ENCODE peak calls at places on chromosomes 3 and 15, in six cellular contexts. One of them, this sample, is unnamed.

GRCh38 chr15:51387699-51388041 is 46.2 kb downstream of the GLDN start:
- DNase-seq in fibroblast of lung: no peak
- DNase-seq in PC-9: no peak
- DNase-seq in NB4: no peak
- DNase-seq in left ventricle myocardium inferior: no peak
- DNase-seq in heart right ventricle: no peak
- DNase-seq in this sample: no peak

GRCh38 chr3:171584100-171584499 is 123.9 kb upstream of the TNIK start:
- DNase-seq in NB4: no peak
- DNase-seq in left ventricle myocardium inferior: no peak
- DNase-seq in heart right ventricle: no peak
- DNase-seq in fibroblast of lung: no peak
- DNase-seq in PC-9: no peak
- DNase-seq in this sample: no peak

GRCh38 chr15:75138016-75138999 is 63.4 kb upstream of the C15orf39 start:
- DNase-seq in heart right ventricle: no peak
- DNase-seq in PC-9: no peak
- DNase-seq in left ventricle myocardium inferior: no peak
- DNase-seq in fibroblast of lung: no peak
- DNase-seq in NB4: no peak
- DNase-seq in this sample: no peak

GRCh38 chr15:58561321-58561720 is 129.5 kb downstream of the LIPC start:
- DNase-seq in left ventricle myocardium inferior: no peak
- DNase-seq in NB4: no peak
- DNase-seq in heart right ventricle: no peak
- DNase-seq in fibroblast of lung: no peak
- DNase-seq in PC-9: no peak
- DNase-seq in this sample: no peak

GRCh38 chr3:184059424-184059823 is 6.6 kb downstream of the HTR3C start:
- DNase-seq in heart right ventricle: no peak
- DNase-seq in PC-9: no peak
- DNase-seq in NB4: no peak
- DNase-seq in left ventricle myocardium inferior: no peak
- DNase-seq in fibroblast of lung: no peak
- DNase-seq in this sample: no peak

GRCh38 chr3:71332813-71333212 is 250.7 kb downstream of the FOXP1 start:
- DNase-seq in PC-9: no peak
- DNase-seq in left ventricle myocardium inferior: no peak
- DNase-seq in NB4: no peak
- DNase-seq in fibroblast of lung: no peak
- DNase-seq in heart right ventricle: no peak
- DNase-seq in this sample: no peak

GRCh38 chr15:27017168-27017809 is 46.3 kb downstream of the GABRG3 start:
- DNase-seq in heart right ventricle: no peak
- DNase-seq in left ventricle myocardium inferior: no peak
- DNase-seq in PC-9: peak; percentile 39
- DNase-seq in fibroblast of lung: peak; percentile 76
- DNase-seq in NB4: peak; percentile 71
- DNase-seq in this sample: peak; percentile 5

GRCh38 chr3:197139586-197139985 is 110.0 kb upstream of the MELTF start:
- DNase-seq in left ventricle myocardium inferior: no peak
- DNase-seq in heart right ventricle: no peak
- DNase-seq in fibroblast of lung: no peak
- DNase-seq in NB4: no peak
- DNase-seq in PC-9: no peak
- DNase-seq in this sample: no peak

GRCh38 chr3:151290673-151291072 is 12.3 kb upstream of the P2RY14 start:
- DNase-seq in PC-9: peak; percentile 46
- DNase-seq in heart right ventricle: no peak
- DNase-seq in fibroblast of lung: peak; percentile 74
- DNase-seq in left ventricle myocardium inferior: no peak
- DNase-seq in NB4: peak; percentile 57
- DNase-seq in this sample: peak; percentile 17

GRCh38 chr3:45937206-45938042 is 5.8 kb upstream of the CXCR6 start:
- DNase-seq in heart right ventricle: no peak
- DNase-seq in left ventricle myocardium inferior: no peak
- DNase-seq in NB4: no peak
- DNase-seq in PC-9: no peak
- DNase-seq in fibroblast of lung: no peak
- DNase-seq in this sample: no peak

GRCh38 chr3:28575100-28575747 is 226.6 kb upstream of the AZI2 start:
- DNase-seq in PC-9: no peak
- DNase-seq in NB4: no peak
- DNase-seq in fibroblast of lung: peak; percentile 8
- DNase-seq in heart right ventricle: peak; percentile 25
- DNase-seq in left ventricle myocardium inferior: peak; percentile 18
- DNase-seq in this sample: peak; percentile 24

GRCh38 chr15:68980786-68981185 is 33.7 kb upstream of the NOX5 start:
- DNase-seq in left ventricle myocardium inferior: no peak
- DNase-seq in fibroblast of lung: no peak
- DNase-seq in heart right ventricle: no peak
- DNase-seq in NB4: peak; percentile 5
- DNase-seq in PC-9: no peak
- DNase-seq in this sample: no peak

GRCh38 chr3:58052373-58053273 is 44.4 kb downstream of the FLNB start:
- DNase-seq in heart right ventricle: peak; percentile 62
- DNase-seq in PC-9: peak; percentile 92
- DNase-seq in left ventricle myocardium inferior: peak; percentile 77
- DNase-seq in NB4: peak; percentile 83
- DNase-seq in fibroblast of lung: peak; percentile 95
- DNase-seq in this sample: peak; percentile 92

GRCh38 chr3:30221622-30222021 is 384.8 kb upstream of the TGFBR2 start:
- DNase-seq in NB4: peak; percentile 76
- DNase-seq in PC-9: no peak
- DNase-seq in left ventricle myocardium inferior: no peak
- DNase-seq in heart right ventricle: no peak
- DNase-seq in fibroblast of lung: peak; percentile 31
- DNase-seq in this sample: peak; percentile 52

GRCh38 chr3:5187920-5188418 is 462 bp downstream of the EDEM1 start:
- DNase-seq in PC-9: no peak
- DNase-seq in fibroblast of lung: peak; percentile 29
- DNase-seq in NB4: peak; percentile 60
- DNase-seq in heart right ventricle: peak; percentile 52
- DNase-seq in left ventricle myocardium inferior: peak; percentile 33
- DNase-seq in this sample: peak; percentile 32

GRCh38 chr3:163817015-163817414 is 1261.3 kb downstream of the SI start:
- DNase-seq in NB4: no peak
- DNase-seq in fibroblast of lung: no peak
- DNase-seq in PC-9: no peak
- DNase-seq in heart right ventricle: no peak
- DNase-seq in left ventricle myocardium inferior: no peak
- DNase-seq in this sample: no peak

GRCh38 chr3:193594946-193595689 is 2.1 kb downstream of the OPA1 start:
- DNase-seq in NB4: no peak
- DNase-seq in left ventricle myocardium inferior: no peak
- DNase-seq in heart right ventricle: no peak
- DNase-seq in fibroblast of lung: no peak
- DNase-seq in PC-9: peak; percentile 50
- DNase-seq in this sample: peak; percentile 10

GRCh38 chr3:127035672-127036071 is 52.8 kb downstream of the PLXNA1 start:
- DNase-seq in heart right ventricle: peak; percentile 62
- DNase-seq in fibroblast of lung: peak; percentile 93
- DNase-seq in NB4: no peak
- DNase-seq in left ventricle myocardium inferior: peak; percentile 24
- DNase-seq in PC-9: peak; percentile 74
- DNase-seq in this sample: peak; percentile 83

GRCh38 chr3:157282261-157283191 is 122.6 kb upstream of the CCNL1 start:
- DNase-seq in NB4: no peak
- DNase-seq in PC-9: peak; percentile 77
- DNase-seq in heart right ventricle: no peak
- DNase-seq in fibroblast of lung: peak; percentile 95
- DNase-seq in left ventricle myocardium inferior: no peak
- DNase-seq in this sample: peak; percentile 97

GRCh38 chr3:166195808-166196207 is 358.6 kb upstream of the BCHE start:
- DNase-seq in NB4: no peak
- DNase-seq in PC-9: no peak
- DNase-seq in left ventricle myocardium inferior: no peak
- DNase-seq in heart right ventricle: no peak
- DNase-seq in fibroblast of lung: no peak
- DNase-seq in this sample: no peak

GRCh38 chr3:38588995-38589937 is 60.2 kb downstream of the SCN5A start:
- DNase-seq in NB4: no peak
- DNase-seq in PC-9: no peak
- DNase-seq in fibroblast of lung: no peak
- DNase-seq in heart right ventricle: no peak
- DNase-seq in left ventricle myocardium inferior: no peak
- DNase-seq in this sample: no peak

GRCh38 chr15:73813071-73813470 is 59.9 kb upstream of the INSYN1 start:
- DNase-seq in fibroblast of lung: no peak
- DNase-seq in heart right ventricle: no peak
- DNase-seq in PC-9: no peak
- DNase-seq in left ventricle myocardium inferior: no peak
- DNase-seq in NB4: no peak
- DNase-seq in this sample: no peak

GRCh38 chr15:39657714-39658113 is 76.8 kb downstream of the THBS1 start:
- DNase-seq in NB4: no peak
- DNase-seq in fibroblast of lung: peak; percentile 39
- DNase-seq in left ventricle myocardium inferior: no peak
- DNase-seq in PC-9: no peak
- DNase-seq in heart right ventricle: no peak
- DNase-seq in this sample: peak; percentile 52

GRCh38 chr3:177464392-177465225 is 267.3 kb upstream of the TBL1XR1 start:
- DNase-seq in fibroblast of lung: no peak
- DNase-seq in heart right ventricle: no peak
- DNase-seq in NB4: no peak
- DNase-seq in left ventricle myocardium inferior: no peak
- DNase-seq in PC-9: no peak
- DNase-seq in this sample: no peak

GRCh38 chr3:151265166-151265565 is 13.2 kb downstream of the P2RY14 start:
- DNase-seq in NB4: no peak
- DNase-seq in fibroblast of lung: no peak
- DNase-seq in heart right ventricle: no peak
- DNase-seq in left ventricle myocardium inferior: no peak
- DNase-seq in PC-9: no peak
- DNase-seq in this sample: no peak

GRCh38 chr3:66819993-66820501 is 178.1 kb upstream of the KBTBD8 start:
- DNase-seq in PC-9: no peak
- DNase-seq in NB4: no peak
- DNase-seq in left ventricle myocardium inferior: no peak
- DNase-seq in heart right ventricle: no peak
- DNase-seq in fibroblast of lung: no peak
- DNase-seq in this sample: no peak

GRCh38 chr15:91465696-91466095 is 365.6 kb downstream of the SV2B start:
- DNase-seq in NB4: no peak
- DNase-seq in left ventricle myocardium inferior: no peak
- DNase-seq in fibroblast of lung: no peak
- DNase-seq in PC-9: no peak
- DNase-seq in heart right ventricle: no peak
- DNase-seq in this sample: no peak

GRCh38 chr3:52437326-52438103 is 7.4 kb downstream of the SEMA3G start:
- DNase-seq in NB4: no peak
- DNase-seq in PC-9: no peak
- DNase-seq in fibroblast of lung: no peak
- DNase-seq in left ventricle myocardium inferior: no peak
- DNase-seq in heart right ventricle: no peak
- DNase-seq in this sample: no peak

GRCh38 chr3:113277886-113278598 is 66.7 kb downstream of the BOC start:
- DNase-seq in PC-9: no peak
- DNase-seq in fibroblast of lung: no peak
- DNase-seq in heart right ventricle: no peak
- DNase-seq in NB4: no peak
- DNase-seq in left ventricle myocardium inferior: no peak
- DNase-seq in this sample: no peak
- TF ChIP-seq CTCF in PC-9: no peak
- TF ChIP-seq CTCF in fibroblast of lung: no peak
- TF ChIP-seq CTCF in heart right ventricle: no peak
- TF ChIP-seq CTCF in NB4: no peak
- TF ChIP-seq CTCF in left ventricle myocardium inferior: no peak
- TF ChIP-seq CTCF in this sample: peak; percentile 7

GRCh38 chr15:45242289-45242688 is 9.7 kb upstream of the SLC28A2 start:
- DNase-seq in fibroblast of lung: peak; percentile 13
- DNase-seq in PC-9: no peak
- DNase-seq in NB4: peak; percentile 6
- DNase-seq in left ventricle myocardium inferior: no peak
- DNase-seq in heart right ventricle: no peak
- DNase-seq in this sample: peak; percentile 1
- H3K4me3 ChIP-seq in fibroblast of lung: no peak overlapping the region
- H3K4me3 ChIP-seq in PC-9: no peak overlapping the region
- H3K4me3 ChIP-seq in NB4: no peak overlapping the region
- H3K4me3 ChIP-seq in left ventricle myocardium inferior: no peak overlapping the region
- H3K4me3 ChIP-seq in heart right ventricle: no peak overlapping the region
- H3K4me3 ChIP-seq in this sample: no peak overlapping the region

GRCh38 chr3:89046661-89047060 is 60.8 kb upstream of the EPHA3 start:
- DNase-seq in PC-9: no peak
- DNase-seq in left ventricle myocardium inferior: no peak
- DNase-seq in heart right ventricle: no peak
- DNase-seq in NB4: no peak
- DNase-seq in fibroblast of lung: no peak
- DNase-seq in this sample: no peak

GRCh38 chr3:89043406-89043947 is 63.9 kb upstream of the EPHA3 start:
- DNase-seq in PC-9: no peak
- DNase-seq in heart right ventricle: no peak
- DNase-seq in fibroblast of lung: no peak
- DNase-seq in NB4: no peak
- DNase-seq in left ventricle myocardium inferior: no peak
- DNase-seq in this sample: no peak

GRCh38 chr3:89049119-89049518 is 58.3 kb upstream of the EPHA3 start:
- DNase-seq in heart right ventricle: no peak
- DNase-seq in PC-9: no peak
- DNase-seq in NB4: peak; percentile 18
- DNase-seq in fibroblast of lung: no peak
- DNase-seq in left ventricle myocardium inferior: no peak
- DNase-seq in this sample: peak; percentile 24
- TF ChIP-seq CTCF in heart right ventricle: no peak
- TF ChIP-seq CTCF in PC-9: no peak
- TF ChIP-seq CTCF in NB4: no peak
- TF ChIP-seq CTCF in fibroblast of lung: peak; percentile 21
- TF ChIP-seq CTCF in left ventricle myocardium inferior: no peak
- TF ChIP-seq CTCF in this sample: peak; percentile 24

GRCh38 chr3:138560501-138560900 is 33.6 kb downstream of the CEP70 start:
- DNase-seq in heart right ventricle: no peak
- DNase-seq in fibroblast of lung: no peak
- DNase-seq in PC-9: no peak
- DNase-seq in NB4: no peak
- DNase-seq in left ventricle myocardium inferior: no peak
- DNase-seq in this sample: no peak

GRCh38 chr3:138559134-138559533 is 34.9 kb downstream of the CEP70 start:
- DNase-seq in fibroblast of lung: no peak
- DNase-seq in left ventricle myocardium inferior: no peak
- DNase-seq in PC-9: no peak
- DNase-seq in NB4: no peak
- DNase-seq in heart right ventricle: no peak
- DNase-seq in this sample: no peak
- H3K4me3 ChIP-seq in fibroblast of lung: no peak overlapping the region
- H3K4me3 ChIP-seq in left ventricle myocardium inferior: no peak overlapping the region
- H3K4me3 ChIP-seq in PC-9: no peak overlapping the region
- H3K4me3 ChIP-seq in NB4: no peak overlapping the region
- H3K4me3 ChIP-seq in heart right ventricle: no peak overlapping the region
- H3K4me3 ChIP-seq in this sample: no peak overlapping the region

GRCh38 chr15:83380026-83380425 is 67.1 kb upstream of the SH3GL3 start:
- DNase-seq in left ventricle myocardium inferior: no peak
- DNase-seq in heart right ventricle: no peak
- DNase-seq in PC-9: peak; percentile 84
- DNase-seq in NB4: no peak
- DNase-seq in fibroblast of lung: no peak
- DNase-seq in this sample: peak; percentile 15

GRCh38 chr15:83379574-83379973 is 67.6 kb upstream of the SH3GL3 start:
- DNase-seq in left ventricle myocardium inferior: no peak
- DNase-seq in NB4: no peak
- DNase-seq in fibroblast of lung: no peak
- DNase-seq in PC-9: peak; percentile 85
- DNase-seq in heart right ventricle: no peak
- DNase-seq in this sample: peak; percentile 65

GRCh38 chr15:83378921-83379561 is 68.1 kb upstream of the SH3GL3 start:
- DNase-seq in heart right ventricle: no peak
- DNase-seq in fibroblast of lung: no peak
- DNase-seq in PC-9: peak; percentile 47
- DNase-seq in NB4: no peak
- DNase-seq in left ventricle myocardium inferior: no peak
- DNase-seq in this sample: no peak

GRCh38 chr15:83380682-83381081 is 66.5 kb upstream of the SH3GL3 start:
- DNase-seq in PC-9: peak; percentile 88
- DNase-seq in left ventricle myocardium inferior: peak; percentile 25
- DNase-seq in NB4: peak; percentile 50
- DNase-seq in heart right ventricle: peak; percentile 32
- DNase-seq in fibroblast of lung: peak; percentile 29
- DNase-seq in this sample: peak; percentile 15
- TF ChIP-seq CTCF in PC-9: peak; percentile 73
- TF ChIP-seq CTCF in left ventricle myocardium inferior: peak; percentile 56
- TF ChIP-seq CTCF in NB4: peak; percentile 36
- TF ChIP-seq CTCF in heart right ventricle: peak; percentile 61
- TF ChIP-seq CTCF in fibroblast of lung: peak; percentile 40
- TF ChIP-seq CTCF in this sample: peak; percentile 35

This sample was measured in foreskin fibroblast.